ENCODE peak calls at places on chromosomes 5 and 9, in nine cellular contexts. Z is HFFc6, V is cardiac muscle cell, D is dorsolateral prefrontal cortex, N is body of pancreas, U is GM23338, M is tibial nerve, K is keratinocyte, B is B cell. S is an unnamed sample.

GRCh38 chr5:170470808-170471404 is 32.9 kb upstream of the KCNIP1 start:
- DNase-seq in D (no peak), V (no peak), U (peak), B (no peak), K (no peak), M (no peak), Z (no peak), N (no peak), S (no peak)

GRCh38 chr5:66436721-66437120 is 159.5 kb upstream of the MAST4 start:
- DNase-seq in K (no peak), M (no peak), N (no peak), Z (no peak), D (no peak), B (no peak), U (peak), V (no peak), S (no peak)

GRCh38 chr5:115168829-115169391 is 798 bp downstream of the TRIM36 start:
- DNase-seq in U (peak), V (peak), M (no peak), B (no peak), Z (no peak), N (no peak), K (no peak), D (no peak), S (no peak)

GRCh38 chr5:54492196-54492595 is 25.4 kb upstream of the SNX18 start:
- DNase-seq in V (no peak), B (no peak), U (no peak), N (no peak), K (no peak), Z (no peak), D (no peak), M (no peak), S (no peak)

GRCh38 chr5:79962580-79963222 is 28.4 kb downstream of the MTX3 start:
- DNase-seq in Z (peak), B (no peak), K (no peak), D (no peak), U (no peak), V (no peak), N (no peak), M (no peak), S (no peak)

GRCh38 chr5:58255970-58256369 is 203.9 kb downstream of the PLK2 start:
- DNase-seq in U (no peak), Z (no peak), N (no peak), V (no peak), D (no peak), M (no peak), K (no peak), B (no peak), S (no peak)

GRCh38 chr5:132475531-132475930 is 15.0 kb downstream of the IRF1 start:
- DNase-seq in U (no peak), N (no peak), Z (no peak), M (no peak), D (no peak), B (no peak), K (no peak), V (no peak), S (no peak)

GRCh38 chr9:89048611-89049010 is 57.3 kb downstream of the S1PR3 start:
- DNase-seq in D (no peak), U (peak), B (no peak), Z (no peak), K (no peak), M (no peak), V (no peak), N (no peak), S (no peak)

GRCh38 chr5:119339965-119340364 is 15.9 kb upstream of the TNFAIP8 start:
- DNase-seq in K (no peak), M (no peak), N (no peak), Z (no peak), B (no peak), V (no peak), D (no peak), U (no peak), S (no peak)

GRCh38 chr5:178416919-178417318 is 173.3 kb downstream of the COL23A1 start:
- DNase-seq in D (no peak), Z (peak), V (no peak), B (no peak), K (no peak), U (no peak), M (no peak), N (no peak), S (no peak)

GRCh38 chr9:135134253-135135028 is 47.0 kb downstream of the OLFM1 start:
- DNase-seq in U (no peak), K (no peak), V (peak), D (no peak), M (no peak), Z (no peak), B (no peak), N (peak), S (peak)

GRCh38 chr5:74386571-74387334 is 253.8 kb downstream of the ENC1 start:
- DNase-seq in K (peak), U (no peak), D (no peak), M (no peak), V (no peak), N (no peak), B (no peak), Z (peak), S (no peak)

GRCh38 chr5:159089675-159090074 is 10.0 kb downstream of the EBF1 start:
- DNase-seq in N (no peak), B (no peak), U (no peak), Z (no peak), M (no peak), D (no peak), V (no peak), K (no peak), S (no peak)

GRCh38 chr5:56715996-56716395 is 99.4 kb upstream of the MAP3K1 start:
- DNase-seq in M (no peak), K (no peak), V (no peak), B (no peak), N (no peak), Z (no peak), D (no peak), U (no peak), S (no peak)

GRCh38 chr9:1002678-1003077 is 26.2 kb downstream of the DMRT3 start:
- DNase-seq in Z (no peak), K (no peak), B (no peak), N (no peak), M (no peak), U (no peak), D (no peak), V (no peak), S (no peak)

GRCh38 chr5:114362197-114362976 is 517 bp downstream of the KCNN2 start:
- DNase-seq in Z (peak), M (no peak), K (no peak), D (peak), B (peak), U (peak), N (no peak), V (peak), S (no peak)

GRCh38 chr5:14142202-14142855 is 813 bp upstream of the TRIO start:
- DNase-seq in V (no peak), B (no peak), K (no peak), M (no peak), U (no peak), Z (no peak), N (no peak), D (no peak), S (no peak)

GRCh38 chr5:179259731-179260323 is 85.4 kb downstream of the ADAMTS2 start:
- DNase-seq in B (no peak), U (no peak), M (no peak), V (no peak), Z (no peak), N (no peak), K (no peak), D (no peak), S (no peak)

GRCh38 chr9:134597957-134598883 is 43.4 kb upstream of the COL5A1 start:
- DNase-seq in V (peak), U (no peak), D (no peak), K (no peak), Z (no peak), B (no peak), N (no peak), M (peak), S (no peak)

GRCh38 chr5:168015506-168015905 is 275.9 kb upstream of the WWC1 start:
- DNase-seq in U (no peak), B (no peak), M (no peak), D (no peak), N (no peak), K (no peak), V (no peak), Z (peak), S (no peak)

GRCh38 chr5:74200560-74200959 is 440.0 kb downstream of the ENC1 start:
- DNase-seq in Z (no peak), V (no peak), K (no peak), B (no peak), U (no peak), M (no peak), D (no peak), N (no peak), S (no peak)

GRCh38 chr5:174229068-174229467 is 183.6 kb downstream of the NSG2 start:
- DNase-seq in K (no peak), V (no peak), D (no peak), N (no peak), U (no peak), B (no peak), M (no peak), Z (no peak), S (no peak)

GRCh38 chr9:125169889-125170288 is 19.7 kb downstream of the PPP6C start:
- DNase-seq in Z (no peak), M (no peak), N (no peak), B (no peak), D (no peak), V (no peak), K (no peak), U (no peak), S (no peak)

GRCh38 chr9:124054671-124055212 is 43.2 kb downstream of the LHX2 start:
- DNase-seq in M (no peak), U (no peak), D (no peak), N (no peak), B (no peak), Z (peak), V (no peak), K (no peak), S (no peak)

GRCh38 chr5:15683332-15683731 is 183.4 kb downstream of the FBXL7 start:
- DNase-seq in M (no peak), K (no peak), U (peak), N (no peak), V (peak), B (no peak), Z (no peak), D (no peak), S (no peak)

GRCh38 chr5:53151713-53152458 is 42.3 kb upstream of the MOCS2 start:
- DNase-seq in Z (peak), B (no peak), K (peak), N (peak), M (peak), U (no peak), V (no peak), D (no peak), S (no peak)

GRCh38 chr9:83675466-83675865 is 32.3 kb downstream of the UBQLN1 start:
- DNase-seq in N (no peak), V (no peak), K (no peak), M (no peak), B (no peak), D (no peak), Z (no peak), U (no peak), S (no peak)

GRCh38 chr5:127176769-127177168 is 103.5 kb upstream of the C5orf63 start:
- DNase-seq in M (no peak), B (no peak), U (no peak), V (no peak), K (no peak), N (no peak), D (no peak), Z (no peak), S (no peak)

GRCh38 chr5:42715791-42716190 is 40.8 kb upstream of the CCDC152 start:
- DNase-seq in Z (no peak), M (no peak), B (no peak), N (no peak), U (no peak), V (no peak), D (no peak), K (no peak), S (no peak)

GRCh38 chr5:95422842-95423241 is 31.7 kb downstream of the FAM81B start:
- DNase-seq in K (no peak), D (no peak), U (no peak), Z (no peak), V (no peak), B (no peak), N (no peak), M (no peak), S (no peak)

GRCh38 chr5:167573274-167574127 is 717.9 kb upstream of the WWC1 start:
- DNase-seq in B (no peak), D (no peak), Z (no peak), M (peak), U (peak), V (peak), K (no peak), N (no peak), S (no peak)

GRCh38 chr9:90219548-90220118 is 423.0 kb downstream of the DIRAS2 start:
- DNase-seq in U (peak), M (peak), Z (no peak), D (no peak), V (peak), N (peak), B (peak), K (no peak), S (no peak)
- TF ChIP-seq CTCF in U (peak), M (no peak), Z (peak), D (no peak), V (no peak), N (peak), B (peak), K (peak), S (no peak)

GRCh38 chr9:37329576-37329975 is 92.9 kb upstream of the GRHPR start:
- DNase-seq in V (peak), U (peak), M (no peak), N (no peak), D (no peak), K (no peak), B (peak), Z (peak), S (no peak)
- TF ChIP-seq CTCF in V (peak), U (peak), M (no peak), N (peak), D (peak), K (no peak), B (peak), Z (peak), S (peak)

DNA sequence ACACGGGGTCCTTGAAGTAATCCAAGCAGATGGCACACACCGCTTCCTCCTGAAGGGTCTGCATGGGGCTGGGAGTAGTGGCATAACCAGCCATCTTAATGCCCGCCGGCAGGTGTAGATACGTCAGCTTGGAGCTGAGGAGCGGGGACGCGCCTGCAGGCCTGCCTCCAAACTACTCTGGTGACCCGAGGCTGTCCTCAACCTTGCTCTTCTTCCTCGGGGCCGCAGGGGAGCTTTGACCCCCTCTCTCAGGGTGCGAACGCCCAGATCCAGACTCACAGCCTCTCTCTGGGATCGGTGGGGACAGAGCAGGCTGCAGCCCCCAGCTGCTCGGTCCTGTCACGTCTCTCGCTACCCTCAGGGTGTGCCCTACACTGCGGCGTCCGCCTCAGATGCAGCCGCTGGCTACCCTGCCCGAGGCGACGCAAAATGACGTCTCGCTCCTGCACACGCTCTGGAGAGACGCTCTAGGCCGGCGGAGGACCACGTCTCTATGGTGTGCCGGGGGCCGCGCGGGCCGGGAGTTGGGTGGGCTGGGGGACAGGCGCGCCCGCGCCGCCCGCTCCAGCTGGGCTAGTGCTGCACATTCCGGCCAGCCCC is at the start of gene TRIM52:
- DNase-seq in V (peak), Z (peak), M (peak), U (peak), D (peak), B (peak), N (peak), K (no peak), S (no peak)
- TF ChIP-seq CTCF in V (no peak), Z (no peak), M (no peak), U (no peak), D (peak), B (peak), N (no peak), K (no peak), S (no peak)

GRCh38 chr5:150560401-150561191 is 52.7 kb downstream of the NDST1 start:
- DNase-seq in V (peak), U (peak), K (peak), D (no peak), Z (peak), B (peak), N (peak), M (peak), S (peak)

GRCh38 chr5:150565868-150566267 is 57.9 kb downstream of the NDST1 start:
- DNase-seq in D (no peak), V (no peak), M (no peak), K (no peak), U (no peak), B (no peak), Z (no peak), N (no peak), S (no peak)

GRCh38 chr5:150561571-150562295 is 53.8 kb downstream of the NDST1 start:
- DNase-seq in M (no peak), Z (no peak), D (no peak), N (no peak), V (no peak), K (no peak), B (no peak), U (no peak), S (no peak)

GRCh38 chr5:150561192-150561512 is 53.2 kb downstream of the NDST1 start:
- DNase-seq in M (no peak), K (no peak), B (no peak), U (no peak), Z (no peak), N (no peak), V (no peak), D (no peak), S (no peak)

DNA sequence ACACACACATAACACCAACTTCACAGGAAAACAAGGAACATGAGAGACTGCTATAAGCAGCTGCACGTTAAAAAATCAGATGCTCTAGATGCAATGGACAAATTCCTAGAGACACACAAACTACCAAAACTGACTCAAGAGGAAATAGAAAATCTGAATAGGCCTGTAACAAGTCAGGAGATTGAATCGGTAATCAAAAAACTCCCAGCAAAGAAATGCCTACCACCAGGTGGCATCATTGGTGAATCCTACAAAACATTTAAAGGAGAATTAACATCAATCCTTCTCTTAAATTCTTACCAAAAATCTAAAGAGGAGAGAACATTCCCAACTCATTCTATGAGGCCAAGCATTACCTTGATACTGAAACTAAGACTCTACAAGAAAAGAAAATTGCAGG is 54.9 kb downstream of the NDST1 start:
- DNase-seq in M (peak), V (peak), N (no peak), K (no peak), D (no peak), B (no peak), U (peak), Z (peak), S (no peak)
- TF ChIP-seq CTCF in M (peak), V (peak), N (peak), K (peak), D (peak), B (peak), U (peak), Z (peak), S (peak)

GRCh38 chr9:38257626-38258215 is 134.8 kb upstream of the ALDH1B1 start:
- DNase-seq in V (no peak), M (no peak), N (no peak), Z (no peak), K (no peak), B (no peak), U (no peak), D (no peak), S (no peak)

GRCh38 chr9:38259519-38260218 is 132.8 kb upstream of the ALDH1B1 start:
- DNase-seq in Z (no peak), B (no peak), U (no peak), M (no peak), K (no peak), D (no peak), N (no peak), V (no peak), S (no peak)

DNA sequence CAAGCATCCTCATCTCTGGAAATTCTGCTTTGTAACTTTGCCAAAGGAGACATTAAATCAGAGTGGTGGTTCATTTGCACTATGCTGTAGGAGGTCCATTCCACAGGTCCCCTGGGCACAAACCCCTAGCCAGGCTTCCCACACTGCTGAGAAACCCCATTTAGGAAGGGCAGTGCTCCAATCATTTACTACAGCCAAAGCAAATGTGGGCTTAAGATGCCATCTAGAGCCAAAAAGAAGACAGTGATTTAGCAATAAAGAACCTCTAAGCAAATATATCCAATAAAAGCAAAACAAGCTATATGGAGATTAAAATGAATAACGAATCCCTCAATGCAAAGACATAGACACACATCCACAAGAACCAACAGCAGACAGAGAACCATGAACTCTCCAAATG is 129.0 kb upstream of the ALDH1B1 start:
- DNase-seq in V (no peak), B (no peak), U (peak), N (no peak), D (no peak), K (no peak), M (no peak), Z (peak), S (no peak)
- TF ChIP-seq CTCF in V (peak), B (no peak), U (peak), N (peak), D (no peak), K (peak), M (no peak), Z (peak), S (peak)

GRCh38 chr5:150847334-150847695 is 994 bp downstream of the IRGM start:
- DNase-seq in D (no peak), V (no peak), Z (no peak), K (no peak), N (no peak), U (no peak), B (no peak), M (no peak), S (no peak)
- TF ChIP-seq CTCF in D (no peak), V (no peak), Z (peak), K (no peak), N (no peak), U (no peak), B (peak), M (no peak), S (no peak)

DNA sequence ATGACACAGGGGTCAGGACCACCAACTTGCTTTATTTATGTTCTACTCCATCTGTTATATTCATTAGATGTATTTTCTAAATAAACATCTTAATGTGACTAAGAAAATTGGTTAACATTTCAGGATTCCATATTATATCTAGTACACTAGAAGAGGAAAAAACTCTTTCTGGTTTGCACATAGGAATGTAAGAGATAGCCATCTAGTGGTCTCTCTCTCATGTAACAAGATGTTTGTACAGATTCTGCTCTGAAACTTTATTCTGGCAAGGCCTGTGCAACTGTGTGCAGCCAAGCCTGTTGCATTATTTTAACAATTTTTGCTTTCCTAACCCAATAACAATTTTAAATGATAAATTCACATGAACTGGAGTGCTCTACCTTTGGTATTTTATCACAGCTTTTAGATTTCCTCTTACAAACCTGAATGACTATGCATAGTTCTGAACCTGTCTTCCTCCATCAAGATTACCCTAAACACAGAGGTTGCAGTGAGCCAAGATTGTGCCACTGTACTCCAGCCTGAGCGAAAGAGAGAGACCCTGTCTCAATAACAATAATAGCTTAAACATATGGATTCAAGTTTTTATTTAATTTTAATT is 148.1 kb downstream of the GIN1 start:
- DNase-seq in Z (peak), U (peak), D (no peak), M (no peak), K (peak), B (no peak), V (peak), N (no peak), S (no peak)
- TF ChIP-seq CTCF in Z (peak), U (peak), D (peak), M (peak), K (no peak), B (no peak), V (peak), N (no peak), S (peak)

DNA sequence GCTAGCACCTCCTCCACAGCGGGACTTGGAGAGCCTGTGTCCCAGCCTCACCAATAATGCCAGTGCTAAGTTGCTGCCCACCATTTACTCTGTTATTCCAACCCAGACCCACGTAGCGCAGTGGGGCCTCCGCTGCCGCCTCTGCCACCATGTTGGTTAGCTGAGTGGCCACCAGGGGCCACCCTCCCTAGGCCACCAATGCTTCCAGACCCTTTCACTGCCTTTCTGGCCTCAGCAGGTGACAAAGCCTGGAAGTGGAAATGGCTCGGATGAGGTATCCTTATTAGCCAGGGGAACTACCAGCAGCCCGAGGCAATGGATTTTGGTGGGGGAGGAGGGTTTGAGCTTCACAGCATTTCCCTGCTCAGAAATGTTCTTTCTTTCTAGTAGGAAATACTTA is 110.1 kb downstream of the OSTF1 start:
- DNase-seq in V (no peak), U (peak), B (no peak), Z (no peak), K (no peak), M (no peak), D (no peak), N (no peak), S (no peak)
- TF ChIP-seq CTCF in V (no peak), U (peak), B (no peak), Z (peak), K (no peak), M (no peak), D (no peak), N (no peak), S (no peak)

S was measured in D721Med.